ENCODE peak calls at places on chromosome 4, in seven cellular contexts. Z is activated effector memory CD4-positive, alpha-beta T cell treated with anti-CD3 and anti-CD28 coated beads, Interleukin-2, amount 50 U/mL, for 16 hours; Y is NCI-H1105; O is testis; D is WTC11; G is lower leg skin; A is H4. L is an unnamed sample.

GRCh38 chr4:165810726-165811125 is 62.3 kb upstream of the TLL1 start:
- DNase-seq in Z (no peak), Y (no peak), O (no peak), D (no peak), G (no peak), A (no peak), L (no peak)

GRCh38 chr4:2276581-2277325 is 14.8 kb upstream of the MXD4 start:
- DNase-seq in Z (no peak), Y (no peak), O (no peak), D (no peak), G (no peak), A (no peak), L (no peak)

GRCh38 chr4:148044889-148045352 is 313.0 kb downstream of the ARHGAP10 start:
- DNase-seq in Z (no peak), Y (no peak), O (no peak), D (no peak), G (no peak), A (no peak), L (no peak)

GRCh38 chr4:82260632-82261031 is 113.2 kb downstream of the HNRNPD start:
- DNase-seq in Z (no peak), Y (no peak), O (no peak), D (no peak), G (no peak), A (no peak), L (no peak)

GRCh38 chr4:38119663-38120374 is 159.6 kb downstream of the PTTG2 start:
- DNase-seq in Z (no peak), Y (no peak), O (peak; percentile 46), D (no peak), G (no peak), A (peak; percentile 97), L (no peak)

GRCh38 chr4:182937268-182938208 is 20.4 kb upstream of the DCTD start:
- DNase-seq in Z (no peak), Y (no peak), O (no peak), D (no peak), G (no peak), A (no peak), L (no peak)

GRCh38 chr4:78650106-78651021 is 98.8 kb downstream of the ANXA3 start:
- DNase-seq in Z (no peak), Y (no peak), O (no peak), D (no peak), G (no peak), A (no peak), L (no peak)

GRCh38 chr4:17636696-17637351 is 22.4 kb downstream of the MED28 start:
- DNase-seq in Z (peak; percentile 90), Y (peak; percentile 15), O (peak; percentile 83), D (peak; percentile 88), G (peak; percentile 91), A (peak; percentile 69), L (peak; percentile 61)